ENCODE peak calls at places on chromosomes 11 and 22, in five cellular contexts. One of them, this sample, is unnamed. For H3K4me1, the result is how much of the 10 kb centered on the place peaks cover.

GRCh38 chr11:62677160-62677559 is 1.7 kb downstream of the UBXN1 start:
- DNase-seq in H9: no peak
- DNase-seq in heart left ventricle: no peak
- DNase-seq in kidney: no peak
- DNase-seq in suprapubic skin: no peak
- DNase-seq in this sample: no peak

GRCh38 chr11:102829671-102830070 is 13.7 kb downstream of the MMP3 start:
- DNase-seq in H9: no peak
- DNase-seq in heart left ventricle: no peak
- DNase-seq in kidney: no peak
- DNase-seq in suprapubic skin: no peak
- DNase-seq in this sample: no peak

GRCh38 chr11:115409691-115410220 is 94.5 kb downstream of the CADM1 start:
- DNase-seq in H9: no peak
- DNase-seq in heart left ventricle: no peak
- DNase-seq in kidney: no peak
- DNase-seq in suprapubic skin: no peak
- DNase-seq in this sample: peak

GRCh38 chr11:2908130-2908529 is 21.1 kb downstream of the PHLDA2 start:
- DNase-seq in H9: no peak
- DNase-seq in heart left ventricle: no peak
- DNase-seq in kidney: no peak
- DNase-seq in suprapubic skin: no peak
- DNase-seq in this sample: no peak

GRCh38 chr11:70176940-70177689 is 26.0 kb upstream of the FADD start:
- DNase-seq in H9: peak
- DNase-seq in heart left ventricle: no peak
- DNase-seq in kidney: no peak
- DNase-seq in suprapubic skin: no peak
- DNase-seq in this sample: peak

GRCh38 chr11:125448136-125448535 is 47.9 kb downstream of the FEZ1 start:
- DNase-seq in H9: no peak
- DNase-seq in heart left ventricle: no peak
- DNase-seq in kidney: no peak
- DNase-seq in suprapubic skin: no peak
- DNase-seq in this sample: no peak

GRCh38 chr11:71355266-71355665 is 92.9 kb downstream of the DHCR7 start:
- DNase-seq in H9: no peak
- DNase-seq in heart left ventricle: no peak
- DNase-seq in kidney: no peak
- DNase-seq in suprapubic skin: no peak
- DNase-seq in this sample: no peak

GRCh38 chr11:57294225-57295131 is 30.3 kb downstream of the TNKS1BP1 start:
- DNase-seq in H9: no peak
- DNase-seq in heart left ventricle: no peak
- DNase-seq in kidney: no peak
- DNase-seq in suprapubic skin: no peak
- DNase-seq in this sample: peak

GRCh38 chr22:46079861-46080821 is 70.2 kb upstream of the PPARA start:
- DNase-seq in H9: no peak
- DNase-seq in heart left ventricle: peak
- DNase-seq in kidney: peak
- DNase-seq in suprapubic skin: peak
- DNase-seq in this sample: no peak

GRCh38 chr11:107562647-107563208 is 2.8 kb downstream of the ALKBH8 start:
- DNase-seq in H9: no peak
- DNase-seq in heart left ventricle: no peak
- DNase-seq in kidney: no peak
- DNase-seq in suprapubic skin: no peak
- DNase-seq in this sample: no peak

GRCh38 chr11:119315139-119316016 is 1.6 kb downstream of the MCAM start:
- DNase-seq in H9: peak
- DNase-seq in heart left ventricle: peak
- DNase-seq in kidney: no peak
- DNase-seq in suprapubic skin: peak
- DNase-seq in this sample: peak

GRCh38 chr11:27557223-27557622 is 50.7 kb upstream of the LIN7C start:
- DNase-seq in H9: no peak
- DNase-seq in heart left ventricle: no peak
- DNase-seq in kidney: no peak
- DNase-seq in suprapubic skin: no peak
- DNase-seq in this sample: no peak

GRCh38 chr11:65436412-65437032 is 13.9 kb downstream of the NEAT1 start:
- DNase-seq in H9: no peak
- DNase-seq in heart left ventricle: peak
- DNase-seq in kidney: peak
- DNase-seq in suprapubic skin: peak
- DNase-seq in this sample: no peak

GRCh38 chr11:15688351-15688792 is 573.6 kb downstream of the INSC start:
- DNase-seq in H9: no peak
- DNase-seq in heart left ventricle: peak
- DNase-seq in kidney: no peak
- DNase-seq in suprapubic skin: no peak
- DNase-seq in this sample: peak

GRCh38 chr22:36068776-36069344 is 40.2 kb upstream of the RBFOX2 start:
- DNase-seq in H9: no peak
- DNase-seq in heart left ventricle: no peak
- DNase-seq in kidney: no peak
- DNase-seq in suprapubic skin: no peak
- DNase-seq in this sample: no peak

GRCh38 chr11:83410605-83411565 is 124.7 kb upstream of the CCDC90B start:
- DNase-seq in H9: no peak
- DNase-seq in heart left ventricle: no peak
- DNase-seq in kidney: no peak
- DNase-seq in suprapubic skin: no peak
- DNase-seq in this sample: no peak

GRCh38 chr22:23243006-23243573 is 62.8 kb downstream of the BCR start:
- DNase-seq in H9: peak
- DNase-seq in heart left ventricle: no peak
- DNase-seq in kidney: no peak
- DNase-seq in suprapubic skin: no peak
- DNase-seq in this sample: no peak

GRCh38 chr22:24583221-24583971 is 9.5 kb downstream of the LRRC75B start:
- DNase-seq in H9: no peak
- DNase-seq in heart left ventricle: no peak
- DNase-seq in kidney: peak
- DNase-seq in suprapubic skin: peak
- DNase-seq in this sample: peak

GRCh38 chr11:88174627-88175003 is 628 bp downstream of the RAB38 start:
- DNase-seq in H9: peak
- DNase-seq in heart left ventricle: peak
- DNase-seq in kidney: peak
- DNase-seq in suprapubic skin: peak
- DNase-seq in this sample: no peak

GRCh38 chr11:107576497-107577086 is 11.1 kb upstream of the ALKBH8 start:
- DNase-seq in H9: no peak
- DNase-seq in heart left ventricle: peak
- DNase-seq in kidney: no peak
- DNase-seq in suprapubic skin: no peak
- DNase-seq in this sample: peak

GRCh38 chr11:12900496-12900895 is 108.6 kb upstream of the RASSF10 start:
- DNase-seq in H9: no peak
- DNase-seq in heart left ventricle: peak
- DNase-seq in kidney: no peak
- DNase-seq in suprapubic skin: no peak
- DNase-seq in this sample: no peak

GRCh38 chr22:37560682-37561208 is 465 bp downstream of the CDC42EP1 start:
- DNase-seq in H9: peak
- DNase-seq in heart left ventricle: peak
- DNase-seq in kidney: peak
- DNase-seq in suprapubic skin: peak
- DNase-seq in this sample: peak

GRCh38 chr22:41833369-41834004 is 582 bp downstream of the SREBF2 start:
- DNase-seq in H9: no peak
- DNase-seq in heart left ventricle: peak
- DNase-seq in kidney: peak
- DNase-seq in suprapubic skin: peak
- DNase-seq in this sample: peak

GRCh38 chr11:57544566-57544965 is 7.2 kb downstream of the SMTNL1 start:
- DNase-seq in H9: no peak
- DNase-seq in heart left ventricle: no peak
- DNase-seq in kidney: no peak
- DNase-seq in suprapubic skin: no peak
- DNase-seq in this sample: no peak

GRCh38 chr11:34084637-34085036 is 20.8 kb upstream of the NAT10 start:
- DNase-seq in H9: no peak
- DNase-seq in heart left ventricle: no peak
- DNase-seq in kidney: no peak
- DNase-seq in suprapubic skin: no peak
- DNase-seq in this sample: no peak

GRCh38 chr22:39905686-39906085 is 4.8 kb downstream of the GRAP2 start:
- DNase-seq in H9: no peak
- DNase-seq in heart left ventricle: no peak
- DNase-seq in kidney: no peak
- DNase-seq in suprapubic skin: no peak
- DNase-seq in this sample: no peak

GRCh38 chr11:123061403-123062157 is at the start of gene HSPA8:
- DNase-seq in H9: peak
- DNase-seq in heart left ventricle: peak
- DNase-seq in kidney: peak
- DNase-seq in suprapubic skin: peak
- DNase-seq in this sample: peak
- H3K4me1 ChIP-seq in H9: under half
- H3K4me1 ChIP-seq in heart left ventricle: half or more
- H3K4me1 ChIP-seq in kidney: under half
- H3K4me1 ChIP-seq in suprapubic skin: half or more
- H3K4me1 ChIP-seq in this sample: under half

DNA sequence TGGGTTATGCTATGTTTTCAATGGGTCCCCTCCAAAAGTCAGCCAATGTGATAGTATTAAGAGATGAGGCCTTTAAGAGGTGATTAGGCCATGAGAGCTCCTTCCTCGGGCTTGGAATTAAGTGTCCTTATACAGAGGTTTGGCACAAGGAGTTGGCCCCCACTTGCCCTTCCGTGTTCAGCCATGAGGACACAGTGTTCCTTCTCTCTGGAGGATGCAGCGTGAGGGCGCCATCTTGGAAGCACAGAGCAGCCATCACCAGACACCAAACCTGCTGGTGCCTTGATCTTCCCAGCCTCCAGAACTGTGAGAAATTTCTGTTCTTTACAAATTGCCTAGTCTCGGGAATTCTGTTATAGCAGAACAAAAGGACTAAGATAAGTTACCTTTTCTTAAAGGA is 26.9 kb downstream of the POU2AF3 start:
- DNase-seq in H9: no peak
- DNase-seq in heart left ventricle: no peak
- DNase-seq in kidney: no peak
- DNase-seq in suprapubic skin: no peak
- DNase-seq in this sample: no peak
- H3K4me1 ChIP-seq in H9: under half
- H3K4me1 ChIP-seq in heart left ventricle: under half
- H3K4me1 ChIP-seq in kidney: under half
- H3K4me1 ChIP-seq in suprapubic skin: under half
- H3K4me1 ChIP-seq in this sample: under half

GRCh38 chr22:50192825-50193204 is 7.1 kb downstream of the TRABD start:
- DNase-seq in H9: no peak
- DNase-seq in heart left ventricle: no peak
- DNase-seq in kidney: peak
- DNase-seq in suprapubic skin: no peak
- DNase-seq in this sample: no peak

GRCh38 chr22:50193621-50194020 is 7.2 kb upstream of the SELENOO start:
- DNase-seq in H9: no peak
- DNase-seq in heart left ventricle: no peak
- DNase-seq in kidney: no peak
- DNase-seq in suprapubic skin: no peak
- DNase-seq in this sample: no peak

GRCh38 chr22:50196256-50196655 is 4.6 kb upstream of the SELENOO start:
- DNase-seq in H9: no peak
- DNase-seq in heart left ventricle: no peak
- DNase-seq in kidney: no peak
- DNase-seq in suprapubic skin: no peak
- DNase-seq in this sample: no peak

GRCh38 chr22:50192056-50192824 is 6.5 kb downstream of the TRABD start:
- DNase-seq in H9: no peak
- DNase-seq in heart left ventricle: no peak
- DNase-seq in kidney: peak
- DNase-seq in suprapubic skin: no peak
- DNase-seq in this sample: no peak

DNA sequence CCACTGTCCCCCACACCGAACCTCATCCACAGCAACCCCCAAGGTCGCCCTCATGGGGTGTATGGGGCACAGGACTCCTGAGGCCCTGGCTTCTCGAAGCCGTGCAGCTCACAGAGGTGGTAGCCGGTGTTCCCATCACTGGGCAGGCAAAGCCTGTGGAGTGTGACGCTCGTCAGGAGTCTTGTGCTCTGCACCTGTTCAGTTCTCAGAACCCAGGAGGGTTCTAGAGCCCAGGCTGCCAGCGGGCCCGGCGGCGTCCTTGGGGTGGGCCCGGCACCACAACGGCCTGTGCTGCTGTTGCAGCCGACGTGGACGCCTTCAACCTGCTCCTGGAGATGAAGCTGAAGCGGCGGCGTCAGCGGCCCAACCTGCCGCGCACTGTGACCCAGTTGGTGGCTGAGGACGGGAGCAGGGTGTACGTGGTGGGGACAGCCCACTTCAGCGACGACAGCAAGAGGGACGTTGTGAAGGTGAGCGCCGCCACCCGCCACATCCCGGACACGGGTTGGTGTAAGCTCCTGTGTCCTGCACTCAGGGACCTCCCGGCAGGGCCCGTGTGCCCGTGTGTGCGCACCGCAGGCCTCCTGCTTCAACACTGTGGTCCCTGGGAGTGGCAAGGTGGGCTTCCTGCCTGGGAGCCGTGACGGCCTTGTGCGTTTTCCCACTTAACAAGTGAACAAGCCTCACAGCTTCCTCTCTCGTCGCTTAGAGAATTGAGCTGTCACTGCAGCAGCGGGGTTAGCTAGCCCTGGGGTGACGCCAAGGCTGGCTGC is 6.6 kb upstream of the SELENOO start:
- DNase-seq in H9: no peak
- DNase-seq in heart left ventricle: no peak
- DNase-seq in kidney: no peak
- DNase-seq in suprapubic skin: no peak
- DNase-seq in this sample: no peak
- H3K4me1 ChIP-seq in H9: under half
- H3K4me1 ChIP-seq in heart left ventricle: under half
- H3K4me1 ChIP-seq in kidney: under half
- H3K4me1 ChIP-seq in suprapubic skin: under half
- H3K4me1 ChIP-seq in this sample: under half

GRCh38 chr11:121449626-121450025 is 2.5 kb upstream of the SORL1 start:
- DNase-seq in H9: no peak
- DNase-seq in heart left ventricle: no peak
- DNase-seq in kidney: no peak
- DNase-seq in suprapubic skin: no peak
- DNase-seq in this sample: no peak
- H3K4me1 ChIP-seq in H9: under half
- H3K4me1 ChIP-seq in heart left ventricle: under half
- H3K4me1 ChIP-seq in kidney: under half
- H3K4me1 ChIP-seq in suprapubic skin: under half
- H3K4me1 ChIP-seq in this sample: under half

GRCh38 chr11:121422675-121423074 is 29.4 kb upstream of the SORL1 start:
- DNase-seq in H9: no peak
- DNase-seq in heart left ventricle: no peak
- DNase-seq in kidney: no peak
- DNase-seq in suprapubic skin: no peak
- DNase-seq in this sample: no peak
- H3K4me1 ChIP-seq in H9: under half
- H3K4me1 ChIP-seq in heart left ventricle: under half
- H3K4me1 ChIP-seq in kidney: under half
- H3K4me1 ChIP-seq in suprapubic skin: under half
- H3K4me1 ChIP-seq in this sample: under half

GRCh38 chr11:48017105-48017874 is 36.9 kb downstream of the PTPRJ start:
- DNase-seq in H9: no peak
- DNase-seq in heart left ventricle: no peak
- DNase-seq in kidney: no peak
- DNase-seq in suprapubic skin: no peak
- DNase-seq in this sample: no peak
- H3K4me1 ChIP-seq in H9: under half
- H3K4me1 ChIP-seq in heart left ventricle: under half
- H3K4me1 ChIP-seq in kidney: under half
- H3K4me1 ChIP-seq in suprapubic skin: under half
- H3K4me1 ChIP-seq in this sample: under half

This sample was measured in SJCRH30.